ENCODE peak calls at places on chromosomes 16 and 17, in five cellular contexts. G is heart right ventricle, V is aorta, A is lower lobe of right lung, L is DND-41. P is an unnamed sample.

GRCh38 chr17:30926516-30926915 is 4.8 kb downstream of the ADAP2 start:
- DNase-seq in G (no peak), V (peak), A (no peak), L (no peak), P (no peak)

GRCh38 chr17:27384261-27384701 is 72.0 kb upstream of the KSR1 start:
- DNase-seq in G (peak), V (peak), A (no peak), L (no peak), P (peak)

GRCh38 chr17:14143678-14144077 is 74.4 kb downstream of the COX10 start:
- DNase-seq in G (no peak), V (no peak), A (no peak), L (no peak), P (no peak)

GRCh38 chr16:55324491-55325447 is 766 bp downstream of the IRX6 start:
- DNase-seq in G (peak), V (no peak), A (no peak), L (no peak), P (no peak)

GRCh38 chr17:28008526-28008925 is 34.0 kb upstream of the NLK start:
- DNase-seq in G (peak), V (no peak), A (no peak), L (peak), P (no peak)

GRCh38 chr17:17242246-17242645 is 5.3 kb upstream of the FLCN start:
- DNase-seq in G (no peak), V (peak), A (no peak), L (no peak), P (no peak)

GRCh38 chr17:83194189-83194565 is 114.8 kb downstream of the METRNL start:
- DNase-seq in G (no peak), V (peak), A (peak), L (peak), P (peak)

GRCh38 chr16:50611332-50611934 is 63.2 kb downstream of the NKD1 start:
- DNase-seq in G (no peak), V (no peak), A (no peak), L (no peak), P (no peak)

GRCh38 chr17:73635101-73635767 is 9.0 kb downstream of the SDK2 start:
- DNase-seq in G (no peak), V (peak), A (no peak), L (no peak), P (no peak)

GRCh38 chr17:32269377-32269776 is 3.7 kb downstream of the RHBDL3 start:
- DNase-seq in G (peak), V (no peak), A (peak), L (no peak), P (peak)

GRCh38 chr16:71956500-71956899 is 43.7 kb downstream of the PKD1L3 start:
- DNase-seq in G (no peak), V (no peak), A (no peak), L (no peak), P (no peak)

GRCh38 chr16:16148755-16149154 is 74.5 kb downstream of the ABCC6 start:
- DNase-seq in G (no peak), V (no peak), A (no peak), L (no peak), P (no peak)

GRCh38 chr16:16151315-16151714 is 72.0 kb downstream of the ABCC6 start:
- DNase-seq in G (no peak), V (no peak), A (no peak), L (no peak), P (no peak)

GRCh38 chr16:16150878-16151152 is 72.5 kb downstream of the ABCC6 start:
- DNase-seq in G (no peak), V (no peak), A (no peak), L (no peak), P (no peak)

GRCh38 chr16:16149710-16150116 is 73.6 kb downstream of the ABCC6 start:
- DNase-seq in G (no peak), V (no peak), A (no peak), L (no peak), P (no peak)

DNA sequence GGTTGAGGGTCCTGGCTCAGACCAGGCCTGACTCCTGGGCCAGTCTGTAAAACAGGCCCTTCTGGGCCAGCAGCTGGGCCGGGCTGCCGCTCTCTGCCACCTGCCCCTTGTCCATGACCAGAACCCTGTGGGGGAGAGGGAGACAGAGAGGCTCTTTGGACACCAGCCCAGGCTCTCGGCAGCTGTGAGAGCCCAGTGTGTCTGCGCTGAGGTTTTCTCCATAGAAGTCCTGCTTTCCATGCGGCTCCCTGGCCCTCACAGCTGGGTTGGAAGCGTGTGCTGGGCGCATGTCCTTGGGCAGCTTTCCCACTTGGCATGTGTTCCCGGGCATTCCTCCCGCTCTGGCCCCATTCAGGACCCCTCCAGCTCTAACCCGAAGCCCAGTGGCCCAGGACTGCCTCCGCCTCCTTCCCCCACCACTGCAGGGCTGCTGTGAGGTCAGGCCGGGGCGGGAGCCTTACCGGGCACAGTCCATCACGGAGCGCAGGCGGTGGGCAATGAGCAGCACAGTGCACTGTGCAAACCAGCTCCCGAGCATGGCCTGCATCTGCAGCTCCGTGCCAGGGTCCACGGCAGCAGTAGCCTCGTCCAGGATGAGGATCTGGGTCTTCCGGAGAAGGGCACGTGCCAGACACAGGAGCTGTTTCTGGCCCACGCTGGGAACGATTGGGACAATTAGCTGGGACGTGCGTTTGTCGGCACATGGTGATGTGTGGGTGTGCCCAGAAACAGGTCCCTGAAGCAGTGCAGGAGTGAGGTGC is 73.0 kb downstream of the ABCC6 start:
- DNase-seq in G (peak), V (peak), A (no peak), L (no peak), P (peak)
- H3K27ac ChIP-seq in G (peak), V (no peak), A (no peak), L (no peak), P (peak)

GRCh38 chr16:56989988-56990387 is 631 bp downstream of the NLRC5 start:
- DNase-seq in G (no peak), V (no peak), A (no peak), L (no peak), P (no peak)

GRCh38 chr16:56988161-56988947 is 1.0 kb upstream of the NLRC5 start:
- DNase-seq in G (no peak), V (peak), A (no peak), L (no peak), P (no peak)

GRCh38 chr16:56987692-56988091 is 1.7 kb upstream of the NLRC5 start:
- DNase-seq in G (no peak), V (peak), A (no peak), L (no peak), P (no peak)

GRCh38 chr16:56990407-56991286 is 1.3 kb downstream of the NLRC5 start:
- DNase-seq in G (no peak), V (peak), A (no peak), L (no peak), P (no peak)

DNA sequence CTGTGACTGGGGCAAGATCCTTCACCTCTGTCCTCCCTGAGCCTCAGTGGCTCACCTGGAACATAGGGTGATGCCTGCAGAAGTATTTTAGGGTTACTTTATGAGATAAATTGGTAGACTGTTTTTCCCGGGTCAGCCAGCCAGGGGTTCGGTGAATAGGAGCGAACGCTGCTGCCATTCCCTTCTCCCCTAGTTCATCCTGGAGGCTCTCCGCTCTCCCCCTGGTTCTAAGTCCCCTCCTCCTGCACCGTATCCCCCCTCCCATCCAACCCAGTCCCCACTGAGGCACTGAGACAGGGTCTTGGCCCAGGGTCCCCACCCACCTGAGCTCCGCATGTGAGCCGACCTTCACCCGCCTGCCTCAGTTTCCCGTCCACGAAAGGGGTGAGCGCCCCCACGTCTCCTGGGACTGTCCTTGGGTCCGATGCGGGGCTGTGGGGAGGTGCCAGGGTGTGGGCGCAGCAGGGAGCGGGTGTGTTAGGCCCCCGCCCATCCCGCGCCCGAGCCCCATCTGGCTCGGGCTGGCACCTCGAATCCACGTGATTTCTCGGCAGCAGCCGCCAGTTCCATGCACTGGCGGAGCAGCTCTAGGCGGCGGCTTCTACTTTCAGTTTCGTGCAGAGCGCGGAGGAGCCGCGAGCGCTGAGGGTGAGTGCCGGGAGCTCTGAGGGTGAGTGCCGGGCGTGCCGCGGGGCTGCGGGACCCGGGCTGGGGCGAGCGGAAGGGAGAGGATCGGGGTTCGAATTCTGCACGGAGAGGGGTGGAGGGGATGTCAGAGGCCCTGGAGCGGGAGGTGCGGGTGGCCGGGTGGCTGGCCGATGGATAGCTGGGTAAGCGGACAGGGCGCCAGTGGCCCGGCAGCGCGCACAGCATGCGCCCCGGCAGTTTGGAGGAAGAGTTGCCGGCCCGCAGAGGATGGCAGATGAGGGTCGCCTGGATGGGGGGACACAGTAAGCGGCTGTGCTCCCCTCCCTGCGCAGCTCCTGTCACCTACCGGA is at the start of gene NLRC5:
- DNase-seq in G (peak), V (peak), A (peak), L (peak), P (peak)
- H3K27ac ChIP-seq in G (peak), V (peak), A (peak), L (peak), P (peak)

DNA sequence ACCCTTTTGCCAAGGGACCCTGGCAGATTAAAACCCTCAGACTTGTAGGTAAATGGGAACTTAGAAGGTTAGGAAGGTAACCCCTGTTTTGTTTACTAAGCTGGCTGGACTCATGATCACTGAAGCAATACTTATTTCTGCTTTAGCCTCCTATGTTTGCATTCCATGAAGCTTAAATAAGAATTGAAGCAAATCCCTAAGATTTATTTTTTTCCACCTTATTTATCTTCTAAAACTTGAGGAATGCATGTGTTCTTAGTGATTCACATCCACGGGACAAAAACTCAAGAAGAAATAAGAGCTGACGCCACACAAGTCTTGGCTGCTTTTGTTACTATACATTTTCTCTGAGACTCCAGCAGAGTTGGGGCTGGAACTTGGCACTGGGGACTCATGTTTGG is 35.5 kb downstream of the CLUAP1 start:
- DNase-seq in G (no peak), V (no peak), A (no peak), L (no peak), P (no peak)
- H3K27ac ChIP-seq in G (peak), V (peak), A (no peak), L (no peak), P (no peak)

GRCh38 chr17:64262125-64262421 is 987 bp downstream of the TEX2 start:
- DNase-seq in G (no peak), V (no peak), A (no peak), L (no peak), P (no peak)
- H3K27ac ChIP-seq in G (peak), V (peak), A (peak), L (peak), P (peak)

GRCh38 chr17:19987897-19988296 is 10.3 kb upstream of the AKAP10 start:
- DNase-seq in G (no peak), V (no peak), A (no peak), L (no peak), P (no peak)
- H3K27ac ChIP-seq in G (no peak), V (no peak), A (no peak), L (no peak), P (no peak)

DNA sequence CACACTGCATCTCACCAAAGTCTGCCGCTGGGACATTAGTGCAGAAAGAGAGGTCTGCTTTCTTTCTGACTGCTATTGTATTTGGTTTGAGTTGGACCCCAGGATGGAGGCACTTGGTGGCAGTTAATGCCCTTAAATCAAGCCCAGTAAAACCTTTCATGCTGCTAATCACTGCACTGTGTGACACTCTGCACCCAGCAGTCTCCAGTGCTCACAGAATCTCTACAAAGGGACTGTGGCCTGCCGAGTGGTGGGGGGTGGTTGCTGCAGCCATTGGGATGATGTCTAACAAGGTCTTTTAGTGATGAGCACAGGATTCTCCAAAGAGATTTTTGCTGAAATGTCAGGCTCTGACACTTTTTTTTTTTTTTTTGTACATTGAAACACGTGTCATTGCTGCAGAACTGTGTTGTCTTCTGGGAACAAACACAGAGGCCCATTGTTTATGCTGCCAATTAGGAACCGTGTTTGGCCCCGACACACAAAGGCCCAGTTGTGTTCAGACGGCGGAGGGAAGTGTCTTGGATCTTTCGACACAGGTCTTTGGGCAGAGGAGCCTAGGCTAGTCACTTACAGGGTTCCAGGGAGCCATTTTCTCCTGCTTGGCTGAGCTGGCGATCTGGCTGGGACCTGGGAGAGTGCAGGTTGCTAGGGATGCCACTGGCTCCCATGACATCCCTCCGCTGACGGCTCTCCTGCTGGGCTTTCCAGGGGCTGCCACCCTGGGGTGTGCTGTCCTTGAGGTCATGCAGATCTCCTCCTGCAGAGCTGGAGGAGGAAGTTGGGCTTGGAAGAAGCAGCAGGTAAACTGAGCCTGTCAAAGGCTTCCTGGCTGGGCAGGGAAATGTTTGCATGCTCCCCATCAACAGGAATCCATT is 16.2 kb upstream of the TNRC6C start:
- DNase-seq in G (peak), V (no peak), A (no peak), L (no peak), P (peak)
- H3K27ac ChIP-seq in G (no peak), V (no peak), A (no peak), L (no peak), P (peak)

GRCh38 chr16:30070490-30070889 is 4.9 kb downstream of the ALDOA start:
- DNase-seq in G (no peak), V (no peak), A (no peak), L (no peak), P (no peak)
- H3K27ac ChIP-seq in G (peak), V (no peak), A (no peak), L (no peak), P (no peak)